ENCODE peak calls at places on chromosomes 2 and 18, in seven cellular contexts. R is stimulated activated CD4-positive, alpha-beta T cell treated with anti-CD3 and anti-CD28 coated beads, Interleukin-1b, Interleukin-23, amount 100 ng/mL, for 1 hour; N is right cardiac atrium; O is astrocyte of the spinal cord; K is HepG2; D is suprapubic skin; U is NCI-H1417. X is an unnamed sample.

GRCh38 chr2:28976584-28976983 is 4.5 kb upstream of the TOGARAM2 start:
- DNase-seq in U (no peak), R (no peak), N (peak; percentile 37), O (peak; percentile 28), D (peak; percentile 71), K (peak; percentile 51), X (no peak)

GRCh38 chr2:24852431-24853020 is 59.3 kb downstream of the CENPO start:
- DNase-seq in R (no peak), D (no peak), U (no peak), K (no peak), N (no peak), O (no peak), X (no peak)

GRCh38 chr18:79380816-79381806 is 14.6 kb upstream of the NFATC1 start:
- DNase-seq in U (peak; percentile 55), D (peak; percentile 81), O (peak; percentile 37), N (peak; percentile 63), K (peak; percentile 22), R (peak; percentile 73), X (peak; percentile 56)

GRCh38 chr2:43592443-43592842 is 3.4 kb downstream of the THADA start:
- DNase-seq in U (no peak), K (no peak), D (no peak), R (no peak), O (peak; percentile 52), N (no peak), X (no peak)

GRCh38 chr2:196453613-196454047 is 185.9 kb upstream of the CCDC150 start:
- DNase-seq in U (peak; percentile 32), R (no peak), K (peak; percentile 52), N (no peak), D (no peak), O (peak; percentile 70), X (no peak)

GRCh38 chr2:176280156-176280555 is 10.9 kb downstream of the MTX2 start:
- DNase-seq in K (no peak), U (no peak), N (no peak), D (no peak), R (no peak), O (no peak), X (no peak)

GRCh38 chr2:42636956-42637355 is 68.5 kb downstream of the MTA3 start:
- DNase-seq in K (no peak), D (no peak), N (no peak), R (no peak), O (no peak), U (no peak), X (no peak)

GRCh38 chr2:108614043-108614435 is 79.8 kb downstream of the LIMS1 start:
- DNase-seq in K (no peak), N (no peak), U (no peak), R (no peak), D (no peak), O (no peak), X (no peak)

GRCh38 chr2:106969777-106970176 is 83.8 kb upstream of the ST6GAL2 start:
- DNase-seq in R (no peak), O (no peak), D (no peak), U (no peak), N (no peak), K (no peak), X (no peak)

GRCh38 chr2:41867553-41867952 is 180.3 kb upstream of the PKDCC start:
- DNase-seq in K (no peak), O (no peak), D (no peak), N (no peak), R (no peak), U (no peak), X (no peak)

GRCh38 chr2:83587309-83587708 is 871.8 kb downstream of the SUCLG1 start:
- DNase-seq in R (no peak), O (no peak), U (no peak), N (no peak), K (no peak), D (no peak), X (no peak)

GRCh38 chr2:118122768-118123335 is 34.6 kb downstream of the INSIG2 start:
- DNase-seq in N (no peak), D (no peak), U (no peak), K (no peak), O (no peak), R (no peak), X (no peak)

GRCh38 chr2:47265158-47265557 is 110.0 kb upstream of the STPG4 start:
- DNase-seq in R (no peak), O (no peak), K (no peak), U (no peak), N (no peak), D (no peak), X (peak; percentile 65)

GRCh38 chr2:212692466-212692865 is 153.9 kb upstream of the ERBB4 start:
- DNase-seq in U (no peak), O (no peak), D (no peak), R (no peak), K (no peak), N (no peak), X (no peak)

GRCh38 chr2:173649527-173650219 is 295.0 kb downstream of the CDCA7 start:
- DNase-seq in N (peak; percentile 35), K (no peak), O (no peak), U (no peak), D (no peak), R (no peak), X (no peak)

GRCh38 chr2:64325852-64326577 is 127.9 kb upstream of the LGALSL start:
- DNase-seq in D (no peak), O (no peak), K (no peak), N (no peak), U (no peak), R (no peak), X (no peak)

GRCh38 chr2:202773576-202773975 is 98.0 kb downstream of the ICA1L start:
- DNase-seq in O (no peak), U (no peak), K (no peak), N (no peak), D (no peak), R (no peak), X (no peak)

GRCh38 chr2:72955188-72956049 is 38.1 kb downstream of the EMX1 start:
- DNase-seq in N (no peak), U (no peak), D (no peak), O (no peak), K (no peak), R (no peak), X (peak; percentile 86)

GRCh38 chr2:140621963-140622362 is 1508.9 kb downstream of the LRP1B start:
- DNase-seq in O (no peak), N (no peak), K (no peak), D (no peak), U (no peak), R (no peak), X (no peak)

GRCh38 chr2:224038830-224039079 is 331 bp downstream of the SERPINE2 start:
- DNase-seq in N (no peak), K (no peak), D (no peak), R (peak; percentile 5), O (no peak), U (no peak), X (no peak)

GRCh38 chr18:63465059-63465458 is 11.7 kb upstream of the SERPINB5 start:
- DNase-seq in U (no peak), K (no peak), D (no peak), N (no peak), R (no peak), O (no peak), X (no peak)

GRCh38 chr2:219308142-219309093 is 783 bp downstream of the PTPRN start:
- DNase-seq in R (peak; percentile 55), O (peak; percentile 61), N (peak; percentile 65), K (peak; percentile 41), U (peak; percentile 67), D (no peak), X (peak; percentile 77)

GRCh38 chr2:25606892-25607291 is 66.5 kb downstream of the DTNB start:
- DNase-seq in K (peak; percentile 46), N (no peak), U (peak; percentile 17), D (no peak), O (peak; percentile 39), R (no peak), X (peak; percentile 44)

GRCh38 chr2:124776332-124776731 is 751.2 kb downstream of the CNTNAP5 start:
- DNase-seq in O (no peak), U (no peak), R (no peak), D (no peak), N (no peak), K (no peak), X (no peak)

GRCh38 chr2:159129301-159129700 is 157.2 kb downstream of the WDSUB1 start:
- DNase-seq in K (no peak), O (no peak), D (no peak), U (no peak), R (no peak), N (no peak), X (no peak)

GRCh38 chr18:76504749-76505148 is 9.7 kb upstream of the ZNF516 start:
- DNase-seq in R (no peak), K (no peak), D (no peak), O (no peak), U (no peak), N (no peak), X (no peak)

GRCh38 chr2:26491563-26492167 is 13.7 kb upstream of the OTOF start:
- DNase-seq in D (no peak), N (no peak), K (no peak), O (no peak), U (no peak), R (no peak), X (no peak)

X was measured in G401.